ENCODE peak calls at places on chromosomes 4 and X, in six cellular contexts. C is breast epithelium, S is heart left ventricle, X is prostate gland, Y is tibial nerve, K is body of pancreas. B is an unnamed sample.

GRCh38 chrX:41236629-41237028 is 97.3 kb upstream of the DDX3X start:
- DNase-seq in C (no peak), S (no peak), K (no peak), Y (no peak), X (no peak), B (no peak)

GRCh38 chr4:145177906-145178538 is 2.4 kb downstream of the OTUD4 start:
- DNase-seq in X (no peak), K (no peak), S (no peak), Y (no peak), C (no peak), B (no peak)

GRCh38 chr4:116926631-116927295 is 158.6 kb downstream of the TRAM1L1 start:
- DNase-seq in S (no peak), C (no peak), Y (no peak), K (no peak), X (no peak), B (no peak)

GRCh38 chr4:168154546-168155277 is 62.4 kb downstream of the ANXA10 start:
- DNase-seq in S (no peak), K (no peak), Y (no peak), X (no peak), C (no peak), B (no peak)

GRCh38 chrX:2707334-2707760 is 16.3 kb downstream of the CD99 start:
- DNase-seq in C (peak; percentile 67), S (peak; percentile 70), Y (peak; percentile 52), X (peak; percentile 78), K (peak; percentile 49), B (peak; percentile 78)

GRCh38 chrX:5681159-5681558 is 547.5 kb downstream of the NLGN4X start:
- DNase-seq in C (no peak), S (no peak), Y (no peak), K (no peak), X (no peak), B (no peak)

GRCh38 chr4:142721187-142721586 is 124.9 kb downstream of the INPP4B start:
- DNase-seq in S (no peak), K (no peak), X (no peak), C (no peak), Y (no peak), B (no peak)

GRCh38 chr4:30802622-30803323 is 82.6 kb downstream of the PCDH7 start:
- DNase-seq in K (no peak), X (no peak), S (peak; percentile 23), Y (no peak), C (no peak), B (no peak)

GRCh38 chrX:44447214-44447613 is 95.4 kb downstream of the FUNDC1 start:
- DNase-seq in K (no peak), S (no peak), X (peak; percentile 5), C (no peak), Y (no peak), B (no peak)

GRCh38 chr4:140238353-140239041 is 84.5 kb upstream of the MAML3 start:
- DNase-seq in C (peak; percentile 77), Y (peak; percentile 88), X (peak; percentile 63), S (peak; percentile 97), K (peak; percentile 81), B (peak; percentile 92)

GRCh38 chrX:95044331-95044730 is 1370.3 kb downstream of the FAM133A start:
- DNase-seq in Y (no peak), C (no peak), X (no peak), K (no peak), S (no peak), B (no peak)

DNA sequence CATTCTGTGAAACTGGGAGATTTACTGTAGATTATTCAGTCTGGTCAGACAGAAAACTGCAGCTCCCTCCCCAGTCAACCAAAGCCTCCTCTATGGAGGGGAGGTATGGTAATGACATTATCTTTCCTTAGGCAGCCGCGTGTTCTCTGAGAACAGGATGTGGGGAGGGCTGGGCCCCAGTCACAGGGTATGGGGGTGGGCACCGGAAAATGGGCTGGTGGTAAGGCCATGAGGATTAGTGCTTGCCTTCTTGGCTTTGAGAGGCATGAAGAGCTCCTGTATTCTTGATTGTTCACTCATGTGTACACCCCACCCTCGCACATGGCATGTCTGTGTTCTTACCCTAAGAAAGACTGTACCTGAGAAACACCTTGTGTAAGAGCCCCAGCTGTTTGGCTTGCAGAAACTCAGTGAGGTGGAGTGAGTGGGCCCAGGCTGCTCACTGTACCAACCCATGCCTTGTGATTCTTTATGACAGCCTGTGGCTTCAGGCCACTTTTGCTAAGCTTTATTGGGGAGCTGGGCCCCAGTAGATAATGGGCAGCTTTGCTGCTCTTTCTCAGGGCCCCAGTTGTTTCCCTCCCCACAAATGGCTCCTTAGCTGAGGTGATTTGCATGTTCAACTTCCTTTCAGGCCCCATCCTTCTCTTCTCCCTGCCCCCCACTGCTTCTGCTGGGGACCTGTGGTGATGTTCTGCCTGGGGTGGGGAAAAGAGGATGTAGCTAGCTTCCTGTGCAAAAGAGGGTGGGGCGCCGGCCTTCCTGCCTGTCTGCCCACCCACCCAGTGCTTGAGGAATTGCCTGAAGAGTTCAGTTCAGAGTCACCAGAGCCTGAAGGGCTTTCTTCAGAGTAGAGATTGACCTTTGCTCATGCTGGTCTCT is 30.7 kb downstream of the MSN start:
- DNase-seq in K (peak; percentile 13), S (peak; percentile 71), C (no peak), X (no peak), Y (peak; percentile 14), B (peak; percentile 76)
- TF ChIP-seq POLR2A in K (no peak), S (no peak), C (no peak), X (no peak), Y (no peak), B (no peak)

GRCh38 chr4:1721666-1722550 is 587 bp downstream of the TACC3 start:
- DNase-seq in K (no peak), X (no peak), S (no peak), Y (no peak), C (no peak), B (no peak)
- H3K27ac ChIP-seq in K (no peak overlapping the region), X (no peak overlapping the region), S (no peak overlapping the region), Y (peak overlapping the region; percentile 95), C (peak overlapping the region; percentile 90), B (peak overlapping the region; percentile 16)

DNA sequence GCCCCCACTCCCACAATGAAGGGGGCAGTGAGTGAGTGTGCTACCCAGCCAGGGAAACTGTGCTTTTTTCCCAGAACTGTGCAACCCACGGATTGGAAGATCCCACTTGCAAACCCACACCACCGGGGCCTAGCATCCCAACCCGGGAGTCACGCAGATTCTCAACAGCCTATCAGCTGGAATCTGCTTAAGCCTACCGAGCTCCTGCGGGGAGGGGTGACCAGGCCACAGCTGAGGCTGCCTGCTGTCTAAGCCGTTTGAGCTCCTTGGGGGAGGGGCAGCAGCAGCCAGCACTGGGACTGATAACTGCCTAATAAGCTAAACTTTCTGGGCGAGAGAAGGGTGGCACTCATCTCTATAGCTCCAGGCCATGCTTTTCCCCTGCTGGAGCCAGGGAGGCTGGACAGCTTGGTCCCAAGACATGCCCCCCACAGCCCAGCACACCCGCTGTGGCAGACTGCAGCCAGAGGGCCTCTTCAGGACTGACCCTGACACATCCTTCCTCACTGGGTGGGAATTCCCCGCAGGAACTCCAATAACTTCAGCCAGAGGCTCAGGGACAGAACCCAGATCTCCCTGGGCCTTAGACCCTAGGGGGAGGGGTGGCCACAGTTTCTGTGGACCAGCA is 161.3 kb upstream of the MAGEB18 start:
- DNase-seq in S (no peak), X (no peak), K (no peak), C (no peak), Y (no peak), B (no peak)
- TF ChIP-seq POLR2A in S (no peak), X (no peak), K (no peak), C (no peak), Y (no peak), B (no peak)

GRCh38 chrX:55638933-55639332 is 15.7 kb downstream of the FOXR2 start:
- DNase-seq in X (no peak), S (no peak), C (no peak), K (no peak), Y (no peak), B (no peak)
- H3K27ac ChIP-seq in X (no peak overlapping the region), S (no peak overlapping the region), C (no peak overlapping the region), K (no peak overlapping the region), Y (no peak overlapping the region), B (no peak overlapping the region)

DNA sequence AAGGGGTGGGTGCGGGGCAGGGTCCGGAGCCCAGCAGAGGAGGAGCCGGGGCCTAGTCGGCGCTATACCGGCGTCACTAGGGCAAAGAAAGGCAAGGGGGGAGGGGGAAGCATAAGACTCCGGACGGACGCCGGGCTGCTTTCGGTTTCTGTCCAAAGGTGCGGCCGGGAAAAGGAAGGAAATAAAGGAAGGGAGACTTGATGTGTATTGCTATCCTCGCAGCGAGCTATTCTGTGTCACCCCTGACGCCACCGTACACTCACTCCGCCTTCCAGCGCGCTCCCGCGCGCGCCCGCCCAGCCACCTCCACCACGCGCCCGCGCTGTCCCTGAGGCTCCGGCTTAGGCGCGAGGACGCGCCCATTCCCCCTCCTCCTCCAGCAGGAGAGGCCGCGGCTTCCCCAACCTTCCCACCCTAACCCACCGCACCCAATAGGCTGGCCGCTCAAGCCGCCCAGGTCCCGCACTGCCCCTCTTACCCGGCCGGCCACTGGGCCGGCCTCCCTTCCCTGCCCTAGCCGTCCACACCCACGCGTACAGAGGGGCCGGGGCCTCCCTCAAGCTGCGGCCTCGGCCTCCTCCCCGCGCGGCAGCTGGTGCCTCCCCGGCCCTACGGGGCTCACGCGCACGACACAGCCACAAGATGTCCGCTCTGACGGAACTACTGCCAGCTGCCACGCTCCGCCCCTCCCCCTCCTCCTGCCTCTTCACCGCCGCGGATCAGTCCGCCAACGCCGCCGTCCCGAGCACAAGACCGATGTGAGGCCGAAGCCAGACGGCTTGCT is at the start of gene UBE2D3:
- DNase-seq in C (peak; percentile 96), Y (peak; percentile 92), S (peak; percentile 95), K (peak; percentile 94), X (peak; percentile 87), B (peak; percentile 93)
- TF ChIP-seq POLR2A in C (peak; percentile 93), Y (peak; percentile 84), S (peak; percentile 25), K (peak; percentile 96), X (peak; percentile 46), B (peak; percentile 91)

DNA sequence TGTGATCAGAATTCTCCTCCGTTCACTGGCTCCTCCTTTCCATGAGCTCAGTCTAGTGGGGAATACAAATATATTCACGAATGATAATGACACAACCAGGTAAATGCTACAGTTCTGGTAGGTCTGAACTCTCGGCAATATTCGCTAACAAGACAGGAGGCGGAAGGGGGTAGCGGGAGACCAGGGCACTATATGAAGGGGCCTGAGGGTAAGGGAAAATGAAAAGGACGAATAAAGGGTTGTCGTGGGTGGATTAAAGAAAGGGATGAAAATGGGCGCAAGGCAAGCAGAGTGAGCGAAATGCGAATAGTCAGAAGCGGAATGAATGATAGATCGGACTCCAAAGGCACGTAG is 743 bp downstream of the NKAP start:
- DNase-seq in K (no peak), X (no peak), C (no peak), Y (no peak), S (no peak), B (no peak)
- H3K27ac ChIP-seq in K (peak overlapping the region; percentile 64), X (peak overlapping the region; percentile 84), C (peak overlapping the region; percentile 92), Y (peak overlapping the region; percentile 91), S (peak overlapping the region; percentile 85), B (peak overlapping the region; percentile 89)

GRCh38 chrX:1483843-1484637 is 31.3 kb upstream of the ASMTL start:
- DNase-seq in Y (no peak), S (no peak), X (no peak), K (no peak), C (no peak), B (no peak)
- TF ChIP-seq POLR2A in Y (no peak), S (no peak), X (no peak), K (no peak), C (no peak), B (no peak)

DNA sequence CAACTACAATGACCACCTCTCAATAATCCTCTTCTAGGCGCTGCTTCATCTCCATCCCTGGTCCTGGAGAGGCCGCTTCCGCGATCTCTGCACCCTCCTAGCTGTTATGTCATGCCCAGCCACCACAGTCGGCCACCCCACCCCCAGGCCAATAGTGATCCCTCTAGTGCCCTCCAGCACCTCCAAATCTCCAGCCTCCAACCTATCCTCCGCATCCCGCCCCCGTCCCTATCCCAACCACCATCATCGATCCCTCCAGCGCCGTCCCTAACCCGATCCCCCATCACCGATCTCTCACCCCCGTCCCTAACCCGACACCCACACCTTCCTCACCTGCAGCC is 856 bp downstream of the NKRF start:
- DNase-seq in Y (no peak), X (no peak), S (peak; percentile 26), K (peak; percentile 19), C (no peak), B (peak; percentile 28)
- H3K27ac ChIP-seq in Y (peak overlapping the region; percentile 95), X (peak overlapping the region; percentile 91), S (peak overlapping the region; percentile 93), K (peak overlapping the region; percentile 93), C (peak overlapping the region; percentile 90), B (peak overlapping the region; percentile 94)

B was measured in adrenal gland.